ENCODE peak calls at places on chromosomes 5 and 9, in six cellular contexts. One of them, this sample, is unnamed.

GRCh38 chr5:172114875-172115422 is 73.1 kb downstream of the STK10 start:
- DNase-seq in midbrain: no peak
- DNase-seq in CD8-positive, alpha-beta memory T cell: peak
- DNase-seq in A172: no peak
- DNase-seq in left ventricle myocardium superior: peak
- DNase-seq in activated CD8-positive, alpha-beta memory T cell treated with anti-CD3 and anti-CD28 coated beads, Interleukin-2, amount 50 U/mL, for 4 hours: peak
- DNase-seq in this sample: peak

GRCh38 chr5:78600656-78601452 is 47.7 kb downstream of the LHFPL2 start:
- DNase-seq in midbrain: no peak
- DNase-seq in CD8-positive, alpha-beta memory T cell: no peak
- DNase-seq in A172: peak
- DNase-seq in left ventricle myocardium superior: no peak
- DNase-seq in activated CD8-positive, alpha-beta memory T cell treated with anti-CD3 and anti-CD28 coated beads, Interleukin-2, amount 50 U/mL, for 4 hours: no peak
- DNase-seq in this sample: no peak

GRCh38 chr9:86099695-86100364 is 472 bp upstream of the GOLM1 start:
- DNase-seq in midbrain: no peak
- DNase-seq in CD8-positive, alpha-beta memory T cell: no peak
- DNase-seq in A172: no peak
- DNase-seq in left ventricle myocardium superior: peak
- DNase-seq in activated CD8-positive, alpha-beta memory T cell treated with anti-CD3 and anti-CD28 coated beads, Interleukin-2, amount 50 U/mL, for 4 hours: no peak
- DNase-seq in this sample: peak

GRCh38 chr5:177105546-177106476 is 19.1 kb downstream of the FGFR4 start:
- DNase-seq in midbrain: no peak
- DNase-seq in CD8-positive, alpha-beta memory T cell: no peak
- DNase-seq in A172: no peak
- DNase-seq in left ventricle myocardium superior: no peak
- DNase-seq in activated CD8-positive, alpha-beta memory T cell treated with anti-CD3 and anti-CD28 coated beads, Interleukin-2, amount 50 U/mL, for 4 hours: no peak
- DNase-seq in this sample: no peak

GRCh38 chr5:129096382-129096991 is 1.9 kb downstream of the ISOC1 start:
- DNase-seq in midbrain: no peak
- DNase-seq in CD8-positive, alpha-beta memory T cell: no peak
- DNase-seq in A172: no peak
- DNase-seq in left ventricle myocardium superior: no peak
- DNase-seq in activated CD8-positive, alpha-beta memory T cell treated with anti-CD3 and anti-CD28 coated beads, Interleukin-2, amount 50 U/mL, for 4 hours: no peak
- DNase-seq in this sample: no peak

GRCh38 chr9:131737426-131737825 is 2.5 kb downstream of the RAPGEF1 start:
- DNase-seq in midbrain: no peak
- DNase-seq in CD8-positive, alpha-beta memory T cell: no peak
- DNase-seq in A172: no peak
- DNase-seq in left ventricle myocardium superior: no peak
- DNase-seq in activated CD8-positive, alpha-beta memory T cell treated with anti-CD3 and anti-CD28 coated beads, Interleukin-2, amount 50 U/mL, for 4 hours: no peak
- DNase-seq in this sample: no peak

GRCh38 chr5:98938459-98938858 is 9.7 kb upstream of the CHD1 start:
- DNase-seq in midbrain: no peak
- DNase-seq in CD8-positive, alpha-beta memory T cell: no peak
- DNase-seq in A172: no peak
- DNase-seq in left ventricle myocardium superior: no peak
- DNase-seq in activated CD8-positive, alpha-beta memory T cell treated with anti-CD3 and anti-CD28 coated beads, Interleukin-2, amount 50 U/mL, for 4 hours: no peak
- DNase-seq in this sample: no peak

GRCh38 chr5:12270914-12271313 is 366.7 kb upstream of the CTNND2 start:
- DNase-seq in midbrain: no peak
- DNase-seq in CD8-positive, alpha-beta memory T cell: no peak
- DNase-seq in A172: no peak
- DNase-seq in left ventricle myocardium superior: no peak
- DNase-seq in activated CD8-positive, alpha-beta memory T cell treated with anti-CD3 and anti-CD28 coated beads, Interleukin-2, amount 50 U/mL, for 4 hours: no peak
- DNase-seq in this sample: no peak

GRCh38 chr9:127562841-127563523 is 49.1 kb upstream of the STXBP1 start:
- DNase-seq in midbrain: no peak
- DNase-seq in CD8-positive, alpha-beta memory T cell: no peak
- DNase-seq in A172: peak
- DNase-seq in left ventricle myocardium superior: no peak
- DNase-seq in activated CD8-positive, alpha-beta memory T cell treated with anti-CD3 and anti-CD28 coated beads, Interleukin-2, amount 50 U/mL, for 4 hours: no peak
- DNase-seq in this sample: peak

GRCh38 chr5:61304611-61305369 is 27.3 kb upstream of the ZSWIM6 start:
- DNase-seq in midbrain: no peak
- DNase-seq in CD8-positive, alpha-beta memory T cell: no peak
- DNase-seq in A172: peak
- DNase-seq in left ventricle myocardium superior: no peak
- DNase-seq in activated CD8-positive, alpha-beta memory T cell treated with anti-CD3 and anti-CD28 coated beads, Interleukin-2, amount 50 U/mL, for 4 hours: no peak
- DNase-seq in this sample: peak

GRCh38 chr5:168076561-168076991 is 214.9 kb upstream of the WWC1 start:
- DNase-seq in midbrain: no peak
- DNase-seq in CD8-positive, alpha-beta memory T cell: no peak
- DNase-seq in A172: no peak
- DNase-seq in left ventricle myocardium superior: peak
- DNase-seq in activated CD8-positive, alpha-beta memory T cell treated with anti-CD3 and anti-CD28 coated beads, Interleukin-2, amount 50 U/mL, for 4 hours: no peak
- DNase-seq in this sample: peak

GRCh38 chr9:99811598-99812383 is 9.9 kb upstream of the NR4A3 start:
- DNase-seq in midbrain: no peak
- DNase-seq in CD8-positive, alpha-beta memory T cell: no peak
- DNase-seq in A172: no peak
- DNase-seq in left ventricle myocardium superior: no peak
- DNase-seq in activated CD8-positive, alpha-beta memory T cell treated with anti-CD3 and anti-CD28 coated beads, Interleukin-2, amount 50 U/mL, for 4 hours: no peak
- DNase-seq in this sample: no peak

GRCh38 chr5:81125959-81126358 is 107.2 kb upstream of the CKMT2 start:
- DNase-seq in midbrain: no peak
- DNase-seq in CD8-positive, alpha-beta memory T cell: no peak
- DNase-seq in A172: no peak
- DNase-seq in left ventricle myocardium superior: no peak
- DNase-seq in activated CD8-positive, alpha-beta memory T cell treated with anti-CD3 and anti-CD28 coated beads, Interleukin-2, amount 50 U/mL, for 4 hours: no peak
- DNase-seq in this sample: no peak

GRCh38 chr5:56279291-56279690 is 46.2 kb upstream of the ANKRD55 start:
- DNase-seq in midbrain: no peak
- DNase-seq in CD8-positive, alpha-beta memory T cell: no peak
- DNase-seq in A172: no peak
- DNase-seq in left ventricle myocardium superior: no peak
- DNase-seq in activated CD8-positive, alpha-beta memory T cell treated with anti-CD3 and anti-CD28 coated beads, Interleukin-2, amount 50 U/mL, for 4 hours: no peak
- DNase-seq in this sample: no peak

GRCh38 chr5:55599148-55600050 is 64.6 kb upstream of the PLPP1 start:
- DNase-seq in midbrain: no peak
- DNase-seq in CD8-positive, alpha-beta memory T cell: no peak
- DNase-seq in A172: no peak
- DNase-seq in left ventricle myocardium superior: no peak
- DNase-seq in activated CD8-positive, alpha-beta memory T cell treated with anti-CD3 and anti-CD28 coated beads, Interleukin-2, amount 50 U/mL, for 4 hours: no peak
- DNase-seq in this sample: no peak

GRCh38 chr9:130866474-130866965 is 30.1 kb downstream of the QRFP start:
- DNase-seq in midbrain: peak
- DNase-seq in CD8-positive, alpha-beta memory T cell: peak
- DNase-seq in A172: peak
- DNase-seq in left ventricle myocardium superior: peak
- DNase-seq in activated CD8-positive, alpha-beta memory T cell treated with anti-CD3 and anti-CD28 coated beads, Interleukin-2, amount 50 U/mL, for 4 hours: peak
- DNase-seq in this sample: peak

GRCh38 chr5:76801159-76801802 is 17.5 kb upstream of the F2RL1 start:
- DNase-seq in midbrain: no peak
- DNase-seq in CD8-positive, alpha-beta memory T cell: no peak
- DNase-seq in A172: peak
- DNase-seq in left ventricle myocardium superior: peak
- DNase-seq in activated CD8-positive, alpha-beta memory T cell treated with anti-CD3 and anti-CD28 coated beads, Interleukin-2, amount 50 U/mL, for 4 hours: no peak
- DNase-seq in this sample: no peak

GRCh38 chr5:926416-927171 is 33.9 kb downstream of the TRIP13 start:
- DNase-seq in midbrain: peak
- DNase-seq in CD8-positive, alpha-beta memory T cell: no peak
- DNase-seq in A172: no peak
- DNase-seq in left ventricle myocardium superior: peak
- DNase-seq in activated CD8-positive, alpha-beta memory T cell treated with anti-CD3 and anti-CD28 coated beads, Interleukin-2, amount 50 U/mL, for 4 hours: peak
- DNase-seq in this sample: no peak

GRCh38 chr5:42951847-42952411 is 88.2 kb downstream of the ANXA2R start:
- DNase-seq in midbrain: no peak
- DNase-seq in CD8-positive, alpha-beta memory T cell: peak
- DNase-seq in A172: no peak
- DNase-seq in left ventricle myocardium superior: peak
- DNase-seq in activated CD8-positive, alpha-beta memory T cell treated with anti-CD3 and anti-CD28 coated beads, Interleukin-2, amount 50 U/mL, for 4 hours: peak
- DNase-seq in this sample: peak

GRCh38 chr5:172005708-172006377 is 595 bp downstream of the FBXW11 start:
- DNase-seq in midbrain: no peak
- DNase-seq in CD8-positive, alpha-beta memory T cell: no peak
- DNase-seq in A172: peak
- DNase-seq in left ventricle myocardium superior: peak
- DNase-seq in activated CD8-positive, alpha-beta memory T cell treated with anti-CD3 and anti-CD28 coated beads, Interleukin-2, amount 50 U/mL, for 4 hours: peak
- DNase-seq in this sample: peak

GRCh38 chr9:522658-523057 is 308.0 kb downstream of the DOCK8 start:
- DNase-seq in midbrain: no peak
- DNase-seq in CD8-positive, alpha-beta memory T cell: no peak
- DNase-seq in A172: no peak
- DNase-seq in left ventricle myocardium superior: no peak
- DNase-seq in activated CD8-positive, alpha-beta memory T cell treated with anti-CD3 and anti-CD28 coated beads, Interleukin-2, amount 50 U/mL, for 4 hours: no peak
- DNase-seq in this sample: no peak

GRCh38 chr9:121675969-121676822 is 24.8 kb downstream of the DAB2IP start:
- DNase-seq in midbrain: no peak
- DNase-seq in CD8-positive, alpha-beta memory T cell: no peak
- DNase-seq in A172: no peak
- DNase-seq in left ventricle myocardium superior: peak
- DNase-seq in activated CD8-positive, alpha-beta memory T cell treated with anti-CD3 and anti-CD28 coated beads, Interleukin-2, amount 50 U/mL, for 4 hours: no peak
- DNase-seq in this sample: peak

GRCh38 chr9:97711223-97711626 is 14.1 kb upstream of the XPA start:
- DNase-seq in midbrain: no peak
- DNase-seq in CD8-positive, alpha-beta memory T cell: no peak
- DNase-seq in A172: no peak
- DNase-seq in left ventricle myocardium superior: no peak
- DNase-seq in activated CD8-positive, alpha-beta memory T cell treated with anti-CD3 and anti-CD28 coated beads, Interleukin-2, amount 50 U/mL, for 4 hours: no peak
- DNase-seq in this sample: no peak

GRCh38 chr5:44389410-44389879 is at the start of gene FGF10:
- DNase-seq in midbrain: no peak
- DNase-seq in CD8-positive, alpha-beta memory T cell: no peak
- DNase-seq in A172: peak
- DNase-seq in left ventricle myocardium superior: peak
- DNase-seq in activated CD8-positive, alpha-beta memory T cell treated with anti-CD3 and anti-CD28 coated beads, Interleukin-2, amount 50 U/mL, for 4 hours: no peak
- DNase-seq in this sample: no peak

GRCh38 chr9:3824062-3824461 is 298.3 kb upstream of the RFX3 start:
- DNase-seq in midbrain: no peak
- DNase-seq in CD8-positive, alpha-beta memory T cell: no peak
- DNase-seq in A172: no peak
- DNase-seq in left ventricle myocardium superior: no peak
- DNase-seq in activated CD8-positive, alpha-beta memory T cell treated with anti-CD3 and anti-CD28 coated beads, Interleukin-2, amount 50 U/mL, for 4 hours: no peak
- DNase-seq in this sample: no peak

GRCh38 chr5:56320686-56321085 is 87.6 kb upstream of the ANKRD55 start:
- DNase-seq in midbrain: no peak
- DNase-seq in CD8-positive, alpha-beta memory T cell: no peak
- DNase-seq in A172: no peak
- DNase-seq in left ventricle myocardium superior: no peak
- DNase-seq in activated CD8-positive, alpha-beta memory T cell treated with anti-CD3 and anti-CD28 coated beads, Interleukin-2, amount 50 U/mL, for 4 hours: no peak
- DNase-seq in this sample: no peak

GRCh38 chr5:24714757-24715156 is 70.0 kb upstream of the CDH10 start:
- DNase-seq in midbrain: no peak
- DNase-seq in CD8-positive, alpha-beta memory T cell: no peak
- DNase-seq in A172: peak
- DNase-seq in left ventricle myocardium superior: no peak
- DNase-seq in activated CD8-positive, alpha-beta memory T cell treated with anti-CD3 and anti-CD28 coated beads, Interleukin-2, amount 50 U/mL, for 4 hours: no peak
- DNase-seq in this sample: no peak

GRCh38 chr9:106920701-106921283 is 57.8 kb downstream of the ZNF462 start:
- DNase-seq in midbrain: peak
- DNase-seq in CD8-positive, alpha-beta memory T cell: no peak
- DNase-seq in A172: peak
- DNase-seq in left ventricle myocardium superior: no peak
- DNase-seq in activated CD8-positive, alpha-beta memory T cell treated with anti-CD3 and anti-CD28 coated beads, Interleukin-2, amount 50 U/mL, for 4 hours: no peak
- DNase-seq in this sample: no peak